ENCODE peak calls at places on chromosomes 13 and 19, in six cellular contexts. One of them, this sample, is unnamed.

GRCh38 chr19:34387446-34387810 is 16.8 kb upstream of the PDCD2L start:
- DNase-seq in foreskin keratinocyte: no peak
- DNase-seq in CD8-positive, alpha-beta T cell: no peak
- DNase-seq in body of pancreas: no peak
- DNase-seq in IMR-90: no peak
- DNase-seq in RWPE1: no peak
- DNase-seq in this sample: no peak

GRCh38 chr13:93771782-93772181 is 545.2 kb downstream of the GPC6 start:
- DNase-seq in foreskin keratinocyte: peak
- DNase-seq in CD8-positive, alpha-beta T cell: no peak
- DNase-seq in body of pancreas: no peak
- DNase-seq in IMR-90: peak
- DNase-seq in RWPE1: no peak
- DNase-seq in this sample: no peak

GRCh38 chr19:12293771-12294307 is 844 bp downstream of the ZNF44 start:
- DNase-seq in foreskin keratinocyte: peak
- DNase-seq in CD8-positive, alpha-beta T cell: peak
- DNase-seq in body of pancreas: peak
- DNase-seq in IMR-90: peak
- DNase-seq in RWPE1: peak
- DNase-seq in this sample: peak

GRCh38 chr19:46124638-46125115 is at the start of gene IGFL3:
- DNase-seq in foreskin keratinocyte: peak
- DNase-seq in CD8-positive, alpha-beta T cell: no peak
- DNase-seq in body of pancreas: no peak
- DNase-seq in IMR-90: peak
- DNase-seq in RWPE1: no peak
- DNase-seq in this sample: no peak

GRCh38 chr19:55373318-55373992 is 3.2 kb upstream of the TMEM190 start:
- DNase-seq in foreskin keratinocyte: no peak
- DNase-seq in CD8-positive, alpha-beta T cell: no peak
- DNase-seq in body of pancreas: no peak
- DNase-seq in IMR-90: no peak
- DNase-seq in RWPE1: no peak
- DNase-seq in this sample: no peak

GRCh38 chr13:38872693-38873092 is 117.9 kb downstream of the STOML3 start:
- DNase-seq in foreskin keratinocyte: peak
- DNase-seq in CD8-positive, alpha-beta T cell: no peak
- DNase-seq in body of pancreas: peak
- DNase-seq in IMR-90: peak
- DNase-seq in RWPE1: no peak
- DNase-seq in this sample: no peak

GRCh38 chr19:17737690-17738153 is 13.6 kb upstream of the FCHO1 start:
- DNase-seq in foreskin keratinocyte: no peak
- DNase-seq in CD8-positive, alpha-beta T cell: no peak
- DNase-seq in body of pancreas: no peak
- DNase-seq in IMR-90: peak
- DNase-seq in RWPE1: no peak
- DNase-seq in this sample: no peak

GRCh38 chr19:55620410-55620809 is 4.0 kb downstream of the ZNF784 start:
- DNase-seq in foreskin keratinocyte: no peak
- DNase-seq in CD8-positive, alpha-beta T cell: no peak
- DNase-seq in body of pancreas: no peak
- DNase-seq in IMR-90: peak
- DNase-seq in RWPE1: no peak
- DNase-seq in this sample: no peak

GRCh38 chr13:45238945-45239795 is 38.3 kb upstream of the KCTD4 start:
- DNase-seq in foreskin keratinocyte: peak
- DNase-seq in CD8-positive, alpha-beta T cell: no peak
- DNase-seq in body of pancreas: no peak
- DNase-seq in IMR-90: peak
- DNase-seq in RWPE1: peak
- DNase-seq in this sample: no peak

GRCh38 chr19:48341006-48341405 is 15.7 kb downstream of the EMP3 start:
- DNase-seq in foreskin keratinocyte: peak
- DNase-seq in CD8-positive, alpha-beta T cell: no peak
- DNase-seq in body of pancreas: peak
- DNase-seq in IMR-90: peak
- DNase-seq in RWPE1: peak
- DNase-seq in this sample: no peak

GRCh38 chr13:113080361-113080831 is 25.2 kb upstream of the F7 start:
- DNase-seq in foreskin keratinocyte: no peak
- DNase-seq in CD8-positive, alpha-beta T cell: no peak
- DNase-seq in body of pancreas: no peak
- DNase-seq in IMR-90: no peak
- DNase-seq in RWPE1: no peak
- DNase-seq in this sample: no peak

DNA sequence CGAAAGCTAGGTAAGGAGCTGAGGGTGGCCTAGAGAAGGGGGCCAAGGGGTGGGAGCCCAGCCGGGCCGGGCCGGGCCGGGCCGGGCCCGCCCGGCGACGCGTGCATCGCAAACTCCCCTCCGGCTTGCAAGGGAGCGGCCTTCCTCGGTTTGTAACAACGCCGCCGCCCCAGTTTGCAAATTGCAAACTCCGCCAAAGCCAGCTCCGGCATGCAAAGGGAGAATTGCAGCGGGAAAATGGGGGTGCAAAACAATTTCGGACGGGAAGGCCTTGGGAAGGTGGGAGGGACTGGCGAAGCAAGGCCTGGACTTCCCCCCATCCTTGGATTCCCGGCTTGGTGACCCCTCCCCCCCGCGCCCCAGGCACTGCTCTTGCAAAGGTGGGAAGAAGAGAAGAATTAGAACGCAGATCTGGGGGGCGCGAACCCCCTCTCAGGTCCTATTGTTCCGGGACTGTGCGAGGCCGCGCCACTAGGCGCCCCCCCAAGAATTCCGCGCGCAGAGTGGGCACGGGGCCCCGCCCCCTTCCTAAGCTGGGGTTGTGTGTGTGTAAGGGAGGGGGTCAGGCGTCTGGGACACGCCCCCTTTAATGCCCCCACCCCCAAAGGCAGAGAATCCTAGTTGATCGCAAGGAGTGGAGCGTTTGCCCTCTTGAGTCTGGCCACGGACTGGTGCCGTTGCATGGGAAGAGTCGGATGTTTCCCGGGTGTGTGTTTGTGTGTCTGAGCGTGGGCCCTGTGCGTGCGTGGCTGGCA is 926 bp downstream of the PRR12 start:
- DNase-seq in foreskin keratinocyte: peak
- DNase-seq in CD8-positive, alpha-beta T cell: no peak
- DNase-seq in body of pancreas: peak
- DNase-seq in IMR-90: peak
- DNase-seq in RWPE1: peak
- DNase-seq in this sample: peak
- TF ChIP-seq CTCF in foreskin keratinocyte: no peak
- TF ChIP-seq CTCF in CD8-positive, alpha-beta T cell: no peak
- TF ChIP-seq CTCF in body of pancreas: no peak
- TF ChIP-seq CTCF in IMR-90: no peak
- TF ChIP-seq CTCF in RWPE1: no peak
- TF ChIP-seq CTCF in this sample: no peak

GRCh38 chr19:15107056-15108010 is at the start of gene SYDE1:
- DNase-seq in foreskin keratinocyte: peak
- DNase-seq in CD8-positive, alpha-beta T cell: no peak
- DNase-seq in body of pancreas: peak
- DNase-seq in IMR-90: peak
- DNase-seq in RWPE1: peak
- DNase-seq in this sample: peak
- H3K27ac ChIP-seq in foreskin keratinocyte: no peak
- H3K27ac ChIP-seq in CD8-positive, alpha-beta T cell: no peak
- H3K27ac ChIP-seq in body of pancreas: peak
- H3K27ac ChIP-seq in IMR-90: peak
- H3K27ac ChIP-seq in RWPE1: peak
- H3K27ac ChIP-seq in this sample: peak

GRCh38 chr13:19618925-19619324 is 14.5 kb upstream of the MPHOSPH8 start:
- DNase-seq in foreskin keratinocyte: peak
- DNase-seq in CD8-positive, alpha-beta T cell: no peak
- DNase-seq in body of pancreas: peak
- DNase-seq in IMR-90: peak
- DNase-seq in RWPE1: no peak
- DNase-seq in this sample: no peak
- TF ChIP-seq CTCF in foreskin keratinocyte: peak
- TF ChIP-seq CTCF in CD8-positive, alpha-beta T cell: peak
- TF ChIP-seq CTCF in body of pancreas: peak
- TF ChIP-seq CTCF in IMR-90: peak
- TF ChIP-seq CTCF in RWPE1: peak
- TF ChIP-seq CTCF in this sample: peak

GRCh38 chr19:33306853-33307792 is 4.8 kb upstream of the CEBPA start:
- DNase-seq in foreskin keratinocyte: no peak
- DNase-seq in CD8-positive, alpha-beta T cell: no peak
- DNase-seq in body of pancreas: peak
- DNase-seq in IMR-90: no peak
- DNase-seq in RWPE1: no peak
- DNase-seq in this sample: no peak
- H3K27ac ChIP-seq in foreskin keratinocyte: no peak
- H3K27ac ChIP-seq in CD8-positive, alpha-beta T cell: no peak
- H3K27ac ChIP-seq in body of pancreas: no peak
- H3K27ac ChIP-seq in IMR-90: no peak
- H3K27ac ChIP-seq in RWPE1: no peak
- H3K27ac ChIP-seq in this sample: no peak